ENCODE peak calls at places on chromosomes 6 and 20, in ten cellular contexts. B is EL; T is astrocyte; R is endothelial cell; W is SW480; U is stimulated activated CD4-positive, alpha-beta T cell treated with anti-CD3 and anti-CD28 coated beads, Interleukin-2, amount 100 ng/mL, for 48 hours; J is putamen; P is hepatocyte; M is activated B cell treated with CpG ODN at 0.5 μM for 24 hours; C is GM19239. Z is an unnamed sample.

GRCh38 chr20:41696428-41696827 is 78.3 kb upstream of the CHD6 start:
- DNase-seq in P (peak), T (no peak), C (no peak), B (no peak), R (no peak), J (no peak), W (no peak), U (no peak), M (no peak), Z (peak)

GRCh38 chr6:35058041-35058675 is 83.0 kb downstream of the TCP11 start:
- DNase-seq in M (no peak), P (peak), T (peak), B (no peak), W (no peak), R (no peak), C (no peak), J (no peak), U (no peak), Z (no peak)

GRCh38 chr20:36319356-36320260 is 13.5 kb downstream of the DLGAP4 start:
- DNase-seq in P (no peak), M (no peak), U (no peak), R (no peak), W (no peak), B (no peak), C (no peak), J (no peak), T (no peak), Z (peak)

GRCh38 chr20:46283426-46283825 is 24.9 kb downstream of the CDH22 start:
- DNase-seq in C (no peak), W (no peak), J (no peak), U (no peak), M (no peak), P (no peak), B (no peak), T (no peak), R (no peak), Z (peak)

GRCh38 chr6:134948708-134949107 is 1.2 kb downstream of the ALDH8A1 start:
- DNase-seq in J (no peak), W (no peak), B (no peak), T (no peak), R (no peak), C (no peak), U (no peak), P (no peak), M (no peak), Z (no peak)

GRCh38 chr6:90098025-90098474 is 198.6 kb downstream of the BACH2 start:
- DNase-seq in P (peak), R (no peak), C (no peak), M (no peak), J (peak), U (no peak), B (peak), W (peak), T (peak), Z (peak)

GRCh38 chr20:44247676-44248419 is 740 bp downstream of the GDAP1L1 start:
- DNase-seq in T (peak), U (peak), M (no peak), W (no peak), P (peak), B (peak), R (peak), J (no peak), C (no peak), Z (peak)

GRCh38 chr6:108710560-108710959 is 137.7 kb upstream of the ARMC2 start:
- DNase-seq in W (no peak), T (no peak), C (no peak), B (no peak), J (no peak), U (no peak), R (no peak), P (no peak), M (no peak), Z (no peak)

GRCh38 chr6:170522565-170523183 is 30.4 kb downstream of the PSMB1 start:
- DNase-seq in M (no peak), C (no peak), W (peak), R (peak), B (peak), T (no peak), U (no peak), J (no peak), P (peak), Z (peak)

GRCh38 chr6:6875818-6876470 is 231.8 kb upstream of the RREB1 start:
- DNase-seq in R (no peak), J (no peak), W (peak), M (no peak), U (no peak), B (peak), C (no peak), P (peak), T (peak), Z (peak)

GRCh38 chr6:39083111-39083702 is 31.8 kb downstream of the SAYSD1 start:
- DNase-seq in C (no peak), M (no peak), J (no peak), W (no peak), U (no peak), T (no peak), B (no peak), R (no peak), P (no peak), Z (no peak)

GRCh38 chr6:134196568-134197301 is 121.2 kb downstream of the SGK1 start:
- DNase-seq in U (no peak), T (peak), C (no peak), M (no peak), W (no peak), B (no peak), R (no peak), J (no peak), P (no peak), Z (peak)

GRCh38 chr20:51487525-51488279 is 54.8 kb downstream of the NFATC2 start:
- DNase-seq in R (no peak), J (peak), M (no peak), P (peak), W (peak), B (peak), T (peak), C (no peak), U (no peak), Z (peak)

GRCh38 chr6:109302176-109302575 is 80.1 kb downstream of the CD164 start:
- DNase-seq in C (no peak), U (no peak), B (no peak), M (no peak), W (no peak), J (no peak), P (no peak), R (no peak), T (no peak), Z (no peak)

GRCh38 chr6:71012871-71013456 is 56.1 kb upstream of the B3GAT2 start:
- DNase-seq in M (no peak), C (peak), B (peak), T (peak), W (peak), P (peak), J (peak), R (peak), U (no peak), Z (peak)

GRCh38 chr6:169589293-169589692 is 112.5 kb downstream of the WDR27 start:
- DNase-seq in P (no peak), B (no peak), U (no peak), R (no peak), C (no peak), M (no peak), T (peak), J (no peak), W (peak), Z (peak)

GRCh38 chr6:86936834-86937218 is 502 bp upstream of the HTR1E start:
- DNase-seq in B (no peak), U (no peak), J (no peak), T (no peak), C (no peak), P (no peak), M (no peak), R (no peak), W (no peak), Z (no peak)

GRCh38 chr20:32820698-32821378 is 1.1 kb downstream of the MAPRE1 start:
- DNase-seq in C (no peak), B (peak), R (no peak), T (no peak), M (no peak), W (no peak), U (no peak), P (no peak), J (no peak), Z (no peak)